ENCODE peak calls at places on chromosomes 3 and 15, in ten cellular contexts. J, A, M, T, L, W, C, G, H and Y are unnamed samples.

GRCh38 chr3:177478170-177478859 is 281.0 kb upstream of the TBL1XR1 start:
- DNase-seq in J (peak; percentile 46), A (peak; percentile 52), M (peak; percentile 100), T (peak; percentile 83), L (peak; percentile 100), W (peak; percentile 99), C (peak; percentile 63), G (peak; percentile 97), H (peak; percentile 84), Y (no peak)

GRCh38 chr3:125119752-125120369 is 64.1 kb upstream of the HEG1 start:
- DNase-seq in J (no peak), A (no peak), M (no peak), T (no peak), L (peak; percentile 22), W (no peak), C (no peak), G (no peak), H (no peak), Y (no peak)

GRCh38 chr15:65095011-65095746 is 18.6 kb downstream of the KBTBD13 start:
- DNase-seq in J (no peak), A (no peak), M (no peak), T (no peak), L (no peak), W (no peak), C (no peak), G (no peak), H (no peak), Y (no peak)

GRCh38 chr3:85342915-85343314 is 384.1 kb downstream of the CADM2 start:
- DNase-seq in J (no peak), A (no peak), M (no peak), T (peak; percentile 52), L (no peak), W (no peak), C (no peak), G (peak; percentile 17), H (no peak), Y (no peak)

GRCh38 chr3:16151109-16151508 is 23.4 kb upstream of the GALNT15 start:
- DNase-seq in J (no peak), A (peak; percentile 85), M (peak; percentile 66), T (peak; percentile 19), L (peak; percentile 86), W (peak; percentile 68), C (peak; percentile 58), G (peak; percentile 93), H (no peak), Y (no peak)

GRCh38 chr3:64048631-64049061 is 25.4 kb upstream of the PSMD6 start:
- DNase-seq in J (no peak), A (no peak), M (no peak), T (no peak), L (peak; percentile 43), W (no peak), C (no peak), G (peak; percentile 67), H (no peak), Y (no peak)

GRCh38 chr3:136186330-136186729 is 9.8 kb downstream of the MSL2 start:
- DNase-seq in J (peak; percentile 47), A (no peak), M (no peak), T (no peak), L (no peak), W (no peak), C (no peak), G (no peak), H (peak; percentile 28), Y (peak; percentile 64)

GRCh38 chr3:33717616-33717865 is 513 bp downstream of the CLASP2 start:
- DNase-seq in J (peak; percentile 75), A (peak; percentile 32), M (no peak), T (no peak), L (peak; percentile 68), W (no peak), C (peak; percentile 69), G (peak; percentile 83), H (no peak), Y (peak; percentile 87)

DNA sequence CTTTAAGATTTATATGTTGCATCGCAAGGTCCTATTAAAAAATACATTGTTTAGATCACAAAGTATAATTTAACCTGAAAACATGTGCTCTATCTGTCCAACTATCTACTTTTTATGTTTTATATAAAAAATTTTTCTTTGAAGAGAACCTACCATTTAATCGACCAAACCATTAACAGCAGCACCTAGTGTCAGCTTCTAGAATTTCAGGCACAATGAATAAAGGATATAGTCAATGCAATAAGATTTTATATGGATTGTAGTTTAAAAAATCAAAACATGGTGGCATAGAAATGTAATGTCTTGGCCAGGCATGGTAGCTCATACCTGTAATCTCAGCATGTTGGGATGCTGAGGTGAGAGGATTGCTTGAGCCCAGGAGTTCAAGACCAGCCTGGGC is 313.7 kb downstream of the GAP43 start:
- DNase-seq in J (no peak), A (no peak), M (no peak), T (no peak), L (no peak), W (no peak), C (no peak), G (peak; percentile 35), H (no peak), Y (no peak)
- TF ChIP-seq CTCF in J (no peak), A (peak; percentile 22), M (no peak), T (peak; percentile 7), L (peak; percentile 55), W (peak; percentile 40), C (no peak), G (peak; percentile 44), H (peak; percentile 62), Y (peak; percentile 48)

GRCh38 chr3:189652042-189652441 is 20.9 kb downstream of the TP63 start:
- DNase-seq in J (no peak), A (no peak), M (no peak), T (peak; percentile 16), L (no peak), W (no peak), C (no peak), G (peak; percentile 13), H (no peak), Y (no peak)
- TF ChIP-seq CTCF in J (no peak), A (no peak), M (peak; percentile 26), T (no peak), L (peak; percentile 63), W (peak; percentile 52), C (no peak), G (peak; percentile 57), H (peak; percentile 40), Y (peak; percentile 38)

GRCh38 chr3:37536033-37536432 is 325.6 kb upstream of the CTDSPL start:
- DNase-seq in J (no peak), A (no peak), M (no peak), T (no peak), L (no peak), W (no peak), C (no peak), G (peak; percentile 7), H (no peak), Y (no peak)
- TF ChIP-seq CTCF in J (no peak), A (no peak), M (no peak), T (no peak), L (no peak), W (no peak), C (no peak), G (no peak), H (no peak), Y (no peak)

GRCh38 chr15:87669846-87670245 is 586.7 kb downstream of the NTRK3 start:
- DNase-seq in J (no peak), A (no peak), M (no peak), T (no peak), L (no peak), W (no peak), C (no peak), G (no peak), H (no peak), Y (no peak)

GRCh38 chr15:87671289-87671688 is 585.2 kb downstream of the NTRK3 start:
- DNase-seq in J (no peak), A (no peak), M (no peak), T (no peak), L (no peak), W (no peak), C (no peak), G (no peak), H (no peak), Y (no peak)

GRCh38 chr15:87667643-87668042 is 588.9 kb downstream of the NTRK3 start:
- DNase-seq in J (no peak), A (no peak), M (no peak), T (no peak), L (peak; percentile 19), W (no peak), C (no peak), G (no peak), H (no peak), Y (no peak)

DNA sequence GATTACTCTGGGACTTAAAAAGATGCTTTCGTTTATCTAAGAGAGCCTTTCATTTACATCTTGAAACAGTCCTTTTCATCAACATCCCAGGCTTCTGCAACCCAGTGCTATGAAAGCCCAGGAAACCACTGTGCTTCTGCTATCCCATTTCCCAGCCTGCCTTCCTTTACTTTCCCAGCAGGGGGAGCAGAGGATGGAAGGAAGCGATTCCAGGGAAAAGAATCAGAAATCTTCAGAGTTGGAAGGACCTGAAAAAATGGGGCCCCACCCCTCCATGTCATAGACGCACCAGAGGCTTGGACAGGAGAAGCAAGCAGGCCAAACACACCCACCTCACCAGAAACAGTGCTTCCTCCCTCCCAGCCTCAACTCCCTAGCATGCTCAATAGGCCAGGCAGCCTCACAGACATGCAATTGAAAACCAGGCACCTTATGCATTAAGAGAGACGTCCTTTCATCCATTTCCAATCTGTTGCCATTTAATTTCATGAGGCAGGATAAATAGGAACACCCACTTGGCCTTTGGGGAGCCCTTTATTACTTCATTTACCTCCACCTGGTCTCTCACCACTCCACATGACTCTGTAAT is 584.1 kb downstream of the NTRK3 start:
- DNase-seq in J (no peak), A (peak; percentile 45), M (no peak), T (peak; percentile 24), L (peak; percentile 35), W (no peak), C (no peak), G (peak; percentile 9), H (no peak), Y (no peak)
- TF ChIP-seq CTCF in J (no peak), A (peak; percentile 65), M (peak; percentile 74), T (peak; percentile 53), L (peak; percentile 83), W (peak; percentile 82), C (no peak), G (peak; percentile 85), H (peak; percentile 62), Y (peak; percentile 59)

GRCh38 chr15:48520376-48521155 is 124.9 kb downstream of the FBN1 start:
- DNase-seq in J (no peak), A (no peak), M (no peak), T (peak; percentile 4), L (peak; percentile 33), W (no peak), C (no peak), G (no peak), H (no peak), Y (no peak)
- TF ChIP-seq CTCF in J (no peak), A (no peak), M (no peak), T (no peak), L (no peak), W (no peak), C (no peak), G (no peak), H (no peak), Y (no peak)

DNA sequence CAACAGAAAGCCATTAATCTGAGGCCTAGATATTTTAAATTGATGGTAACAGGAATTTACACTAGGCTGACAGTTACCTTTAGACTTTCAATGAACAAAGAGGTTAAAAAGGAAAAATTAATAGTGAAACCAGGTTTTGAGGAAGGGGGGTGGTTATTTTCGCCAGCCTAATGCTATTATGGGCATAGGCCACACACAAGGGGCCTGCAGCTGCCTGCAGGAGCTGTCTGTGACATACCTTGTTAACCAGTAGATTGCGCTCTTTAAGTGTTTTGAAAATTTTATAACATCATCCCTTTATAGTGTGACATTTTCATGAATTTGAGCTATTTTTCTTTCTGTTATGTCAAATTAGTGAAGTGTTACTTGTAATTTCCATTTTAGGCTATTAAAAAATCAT is 48.6 kb upstream of the SEC22A start:
- DNase-seq in J (no peak), A (no peak), M (no peak), T (no peak), L (no peak), W (no peak), C (no peak), G (no peak), H (no peak), Y (no peak)
- TF ChIP-seq CTCF in J (no peak), A (no peak), M (no peak), T (no peak), L (no peak), W (no peak), C (no peak), G (no peak), H (no peak), Y (no peak)